ENCODE peak calls at places on chromosomes 7 and 10, in six cellular contexts. C is vagina; B is CD8-positive, alpha-beta T cell; F is mammary epithelial cell; A is body of pancreas; L is PC-3. K is an unnamed sample.

GRCh38 chr7:25496394-25497103 is 268.3 kb upstream of the NPVF start:
- DNase-seq in C (no peak), B (no peak), F (no peak), A (no peak), L (no peak), K (no peak)

GRCh38 chr7:105849122-105849855 is 27.1 kb downstream of the ATXN7L1 start:
- DNase-seq in C (no peak), B (peak; percentile 84), F (peak; percentile 72), A (no peak), L (peak; percentile 80), K (peak; percentile 25)

GRCh38 chr10:106836923-106837322 is 327.6 kb downstream of the SORCS1 start:
- DNase-seq in C (no peak), B (no peak), F (no peak), A (no peak), L (no peak), K (no peak)

GRCh38 chr10:129859536-129859935 is 104.5 kb downstream of the EBF3 start:
- DNase-seq in C (no peak), B (no peak), F (no peak), A (no peak), L (no peak), K (no peak)

GRCh38 chr7:12785473-12785872 is 98.0 kb downstream of the ARL4A start:
- DNase-seq in C (no peak), B (no peak), F (no peak), A (no peak), L (peak; percentile 44), K (no peak)

GRCh38 chr7:129212596-129212995 is 12.2 kb upstream of the AHCYL2 start:
- DNase-seq in C (no peak), B (no peak), F (no peak), A (no peak), L (no peak), K (no peak)

GRCh38 chr7:856444-857095 is 19.8 kb upstream of the GET4 start:
- DNase-seq in C (no peak), B (no peak), F (no peak), A (no peak), L (no peak), K (no peak)

GRCh38 chr10:124894569-124895215 is 47.2 kb upstream of the ZRANB1 start:
- DNase-seq in C (no peak), B (no peak), F (no peak), A (no peak), L (no peak), K (no peak)

GRCh38 chr7:45460379-45460778 is 113.8 kb upstream of the ADCY1 start:
- DNase-seq in C (no peak), B (no peak), F (no peak), A (no peak), L (peak; percentile 73), K (no peak)

GRCh38 chr7:23196306-23196705 is 14.5 kb downstream of the NUP42 start:
- DNase-seq in C (no peak), B (no peak), F (no peak), A (no peak), L (no peak), K (no peak)

GRCh38 chr10:58743466-58744115 is 230.9 kb downstream of the BICC1 start:
- DNase-seq in C (no peak), B (no peak), F (no peak), A (no peak), L (no peak), K (peak; percentile 93)

GRCh38 chr10:71237843-71238623 is 25.7 kb downstream of the UNC5B start:
- DNase-seq in C (no peak), B (no peak), F (no peak), A (no peak), L (no peak), K (no peak)

GRCh38 chr7:18792866-18793595 is 297.5 kb downstream of the HDAC9 start:
- DNase-seq in C (no peak), B (no peak), F (no peak), A (no peak), L (no peak), K (peak; percentile 52)

GRCh38 chr10:59954296-59954695 is 47.9 kb upstream of the CCDC6 start:
- DNase-seq in C (no peak), B (no peak), F (no peak), A (no peak), L (no peak), K (peak; percentile 23)

GRCh38 chr10:3274414-3274813 is 101.8 kb upstream of the PITRM1 start:
- DNase-seq in C (no peak), B (no peak), F (no peak), A (no peak), L (no peak), K (no peak)

GRCh38 chr7:155453296-155454182 is 4.4 kb upstream of the EN2 start:
- DNase-seq in C (no peak), B (no peak), F (no peak), A (no peak), L (no peak), K (no peak)

GRCh38 chr7:132739271-132739955 is 163.1 kb upstream of the PLXNA4 start:
- DNase-seq in C (no peak), B (no peak), F (peak; percentile 71), A (no peak), L (peak; percentile 80), K (peak; percentile 81)

GRCh38 chr7:83976302-83976701 is 218.3 kb downstream of the SEMA3A start:
- DNase-seq in C (no peak), B (no peak), F (peak; percentile 17), A (no peak), L (peak; percentile 74), K (peak; percentile 55)

GRCh38 chr7:41708621-41709358 is 5.9 kb upstream of the INHBA start:
- DNase-seq in C (no peak), B (no peak), F (no peak), A (no peak), L (no peak), K (no peak)

GRCh38 chr7:112869111-112869774 is 79.0 kb upstream of the TMEM168 start:
- DNase-seq in C (no peak), B (peak; percentile 44), F (peak; percentile 25), A (peak; percentile 26), L (peak; percentile 74), K (peak; percentile 66)

GRCh38 chr7:28062197-28062988 is 118.2 kb downstream of the JAZF1 start:
- DNase-seq in C (no peak), B (peak; percentile 33), F (peak; percentile 32), A (peak; percentile 80), L (peak; percentile 73), K (peak; percentile 82)

DNA sequence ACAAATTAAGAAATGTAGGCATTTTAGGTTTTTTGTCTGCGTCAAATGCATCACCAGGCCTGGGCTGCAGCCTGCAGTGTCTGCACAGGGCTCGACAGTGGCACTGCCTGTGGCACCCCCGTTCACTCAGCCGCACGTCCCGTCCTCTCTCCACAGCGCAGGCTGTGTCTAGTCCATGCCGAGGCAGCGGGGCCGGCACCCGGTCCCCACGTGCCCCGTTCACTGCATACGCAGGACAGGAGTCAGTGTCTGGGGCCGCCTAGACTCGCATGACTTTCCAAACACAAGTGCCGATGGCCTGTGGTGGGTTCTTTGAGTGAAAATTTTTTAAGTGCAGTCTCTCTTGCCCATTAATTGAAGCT is 446.4 kb downstream of the PTPRN2 start:
- DNase-seq in C (no peak), B (no peak), F (no peak), A (no peak), L (no peak), K (no peak)
- TF ChIP-seq CTCF in C (no peak), B (no peak), F (no peak), A (no peak), L (no peak), K (no peak)

DNA sequence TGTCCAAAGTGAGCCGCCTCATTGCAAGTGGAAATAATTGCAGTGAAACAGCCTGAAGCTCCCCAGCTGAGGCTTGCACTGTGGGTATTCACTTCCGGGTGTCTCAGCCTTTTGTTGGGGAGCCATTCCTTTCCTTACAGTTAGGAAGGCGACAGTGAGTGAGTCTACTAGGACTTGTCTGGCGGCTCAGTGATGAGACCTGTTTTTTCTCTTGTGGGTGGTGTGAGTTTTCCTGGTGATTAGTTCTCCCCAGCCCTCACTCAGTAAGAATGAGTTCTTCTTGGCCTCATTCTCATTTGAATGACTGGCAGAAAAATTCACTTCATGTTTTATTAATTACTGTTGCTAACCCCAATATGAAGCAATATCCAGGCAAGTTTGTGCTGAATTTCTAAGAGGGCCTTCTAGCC is 2.6 kb downstream of the PGAM1 start:
- DNase-seq in C (no peak), B (peak; percentile 33), F (peak; percentile 40), A (no peak), L (no peak), K (peak; percentile 36)
- H3K4me3 ChIP-seq in C (no peak overlapping the region), B (peak overlapping the region; percentile 5), F (peak overlapping the region; percentile 30), A (no peak overlapping the region), L (peak overlapping the region; percentile 96), K (peak overlapping the region; percentile 5)

GRCh38 chr7:111772716-111773115 is 210.4 kb upstream of the IMMP2L start:
- DNase-seq in C (no peak), B (no peak), F (no peak), A (peak; percentile 35), L (no peak), K (no peak)
- TF ChIP-seq CTCF in C (no peak), B (no peak), F (no peak), A (no peak), L (no peak), K (no peak)

GRCh38 chr10:92691042-92691590 is 1.4 kb downstream of the HHEX start:
- DNase-seq in C (no peak), B (no peak), F (no peak), A (peak; percentile 9), L (no peak), K (no peak)

GRCh38 chr10:92690211-92691041 is 671 bp downstream of the HHEX start:
- DNase-seq in C (no peak), B (peak; percentile 54), F (peak; percentile 56), A (peak; percentile 75), L (peak; percentile 55), K (peak; percentile 75)

GRCh38 chr10:92688927-92689662 is 660 bp upstream of the HHEX start:
- DNase-seq in C (no peak), B (no peak), F (no peak), A (peak; percentile 61), L (peak; percentile 20), K (peak; percentile 53)

GRCh38 chr10:92689663-92690210 is at the start of gene HHEX:
- DNase-seq in C (no peak), B (peak; percentile 29), F (peak; percentile 50), A (peak; percentile 82), L (peak; percentile 78), K (peak; percentile 79)

DNA sequence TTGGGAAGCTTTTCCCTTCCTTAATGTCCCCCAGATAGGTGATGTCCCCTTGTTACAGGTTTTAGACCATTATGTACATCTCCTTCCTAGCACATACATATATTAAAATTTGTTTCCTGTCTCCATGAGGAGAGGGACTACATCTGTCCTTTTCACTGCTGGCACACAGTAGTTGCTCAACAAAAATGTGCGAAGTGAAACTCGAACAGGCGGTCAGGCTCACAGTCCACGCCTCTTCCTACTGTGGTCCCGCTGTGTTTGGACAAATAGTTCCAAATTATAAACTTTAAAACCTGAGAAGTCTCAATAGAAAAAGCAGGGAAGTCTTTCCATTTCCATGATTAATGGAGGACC is 1.2 kb upstream of the HHEX start:
- DNase-seq in C (no peak), B (no peak), F (no peak), A (no peak), L (no peak), K (no peak)
- H3K4me3 ChIP-seq in C (peak overlapping the region; percentile 58), B (no peak overlapping the region), F (no peak overlapping the region), A (peak overlapping the region; percentile 55), L (peak overlapping the region; percentile 86), K (peak overlapping the region; percentile 85)